ENCODE peak calls at places on chromosomes 13 and 19, in five cellular contexts. One of them, this sample, is unnamed.

GRCh38 chr19:13842294-13843103 is 34.4 kb upstream of the NANOS3 start:
- DNase-seq in breast epithelium: peak; percentile 89
- DNase-seq in CD8-positive, alpha-beta T cell: peak; percentile 72
- DNase-seq in fibroblast of lung: peak; percentile 72
- DNase-seq in right lobe of liver: peak; percentile 84
- DNase-seq in this sample: no peak

GRCh38 chr19:35767288-35768081 is 7.9 kb upstream of the ARHGAP33 start:
- DNase-seq in breast epithelium: no peak
- DNase-seq in CD8-positive, alpha-beta T cell: no peak
- DNase-seq in fibroblast of lung: no peak
- DNase-seq in right lobe of liver: peak; percentile 53
- DNase-seq in this sample: no peak

GRCh38 chr19:19446655-19447437 is 41.4 kb downstream of the GATAD2A start:
- DNase-seq in breast epithelium: no peak
- DNase-seq in CD8-positive, alpha-beta T cell: no peak
- DNase-seq in fibroblast of lung: no peak
- DNase-seq in right lobe of liver: no peak
- DNase-seq in this sample: peak; percentile 25

GRCh38 chr19:57632987-57633831 is at the start of gene ZNF211:
- DNase-seq in breast epithelium: peak; percentile 89
- DNase-seq in CD8-positive, alpha-beta T cell: peak; percentile 89
- DNase-seq in fibroblast of lung: peak; percentile 94
- DNase-seq in right lobe of liver: peak; percentile 94
- DNase-seq in this sample: peak; percentile 80

GRCh38 chr19:41479757-41480191 is 36.8 kb downstream of the ERICH4 start:
- DNase-seq in breast epithelium: no peak
- DNase-seq in CD8-positive, alpha-beta T cell: no peak
- DNase-seq in fibroblast of lung: no peak
- DNase-seq in right lobe of liver: no peak
- DNase-seq in this sample: no peak

GRCh38 chr13:91017031-91017668 is 330.3 kb upstream of the MIR17HG start:
- DNase-seq in breast epithelium: no peak
- DNase-seq in CD8-positive, alpha-beta T cell: no peak
- DNase-seq in fibroblast of lung: peak; percentile 47
- DNase-seq in right lobe of liver: no peak
- DNase-seq in this sample: no peak

GRCh38 chr13:40993987-40994386 is 25.1 kb downstream of the ELF1 start:
- DNase-seq in breast epithelium: no peak
- DNase-seq in CD8-positive, alpha-beta T cell: no peak
- DNase-seq in fibroblast of lung: no peak
- DNase-seq in right lobe of liver: no peak
- DNase-seq in this sample: peak; percentile 92

GRCh38 chr13:31674056-31674455 is 65.3 kb upstream of the RXFP2 start:
- DNase-seq in breast epithelium: no peak
- DNase-seq in CD8-positive, alpha-beta T cell: no peak
- DNase-seq in fibroblast of lung: no peak
- DNase-seq in right lobe of liver: no peak
- DNase-seq in this sample: no peak

GRCh38 chr19:16328824-16329482 is 4.3 kb downstream of the KLF2 start:
- DNase-seq in breast epithelium: no peak
- DNase-seq in CD8-positive, alpha-beta T cell: peak; percentile 69
- DNase-seq in fibroblast of lung: no peak
- DNase-seq in right lobe of liver: no peak
- DNase-seq in this sample: no peak

GRCh38 chr19:16326401-16327130 is 1.9 kb downstream of the KLF2 start:
- DNase-seq in breast epithelium: no peak
- DNase-seq in CD8-positive, alpha-beta T cell: peak; percentile 62
- DNase-seq in fibroblast of lung: no peak
- DNase-seq in right lobe of liver: peak; percentile 65
- DNase-seq in this sample: no peak

GRCh38 chr19:16327131-16327450 is 2.5 kb downstream of the KLF2 start:
- DNase-seq in breast epithelium: no peak
- DNase-seq in CD8-positive, alpha-beta T cell: no peak
- DNase-seq in fibroblast of lung: no peak
- DNase-seq in right lobe of liver: no peak
- DNase-seq in this sample: no peak

GRCh38 chr19:16327911-16328823 is 3.5 kb downstream of the KLF2 start:
- DNase-seq in breast epithelium: no peak
- DNase-seq in CD8-positive, alpha-beta T cell: peak; percentile 60
- DNase-seq in fibroblast of lung: peak; percentile 96
- DNase-seq in right lobe of liver: peak; percentile 77
- DNase-seq in this sample: no peak

GRCh38 chr19:16327501-16327900 is 2.9 kb downstream of the KLF2 start:
- DNase-seq in breast epithelium: no peak
- DNase-seq in CD8-positive, alpha-beta T cell: peak; percentile 38
- DNase-seq in fibroblast of lung: no peak
- DNase-seq in right lobe of liver: no peak
- DNase-seq in this sample: no peak
- H3K4me3 ChIP-seq in breast epithelium: peak overlapping the region; percentile 97
- H3K4me3 ChIP-seq in CD8-positive, alpha-beta T cell: peak overlapping the region; percentile 87
- H3K4me3 ChIP-seq in fibroblast of lung: no peak overlapping the region
- H3K4me3 ChIP-seq in right lobe of liver: peak overlapping the region; percentile 64
- H3K4me3 ChIP-seq in this sample: no peak overlapping the region

DNA sequence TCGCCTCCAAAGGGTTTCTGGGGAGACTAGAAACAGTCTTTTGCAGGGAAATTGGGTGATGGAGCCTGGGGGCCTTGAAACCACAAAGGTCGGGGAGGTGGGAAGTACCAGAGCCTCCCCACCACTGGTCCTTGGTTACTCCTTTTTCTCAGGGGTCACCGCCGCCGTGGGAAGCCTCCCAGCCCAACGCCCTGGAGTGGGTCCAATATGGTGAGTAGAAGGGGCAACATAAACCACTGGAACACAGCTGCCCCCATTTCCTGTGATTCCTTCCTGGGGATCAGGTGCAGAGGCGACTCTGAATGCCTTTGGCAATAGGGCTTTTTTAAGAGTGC is 5.8 kb downstream of the PGLYRP1 start:
- DNase-seq in breast epithelium: no peak
- DNase-seq in CD8-positive, alpha-beta T cell: no peak
- DNase-seq in fibroblast of lung: no peak
- DNase-seq in right lobe of liver: no peak
- DNase-seq in this sample: no peak
- TF ChIP-seq CTCF in breast epithelium: no peak
- TF ChIP-seq CTCF in CD8-positive, alpha-beta T cell: peak; percentile 30
- TF ChIP-seq CTCF in fibroblast of lung: no peak
- TF ChIP-seq CTCF in right lobe of liver: no peak
- TF ChIP-seq CTCF in this sample: no peak

GRCh38 chr19:54493967-54494585 is 8.6 kb upstream of the LAIR2 start:
- DNase-seq in breast epithelium: no peak
- DNase-seq in CD8-positive, alpha-beta T cell: no peak
- DNase-seq in fibroblast of lung: no peak
- DNase-seq in right lobe of liver: no peak
- DNase-seq in this sample: no peak
- H3K4me3 ChIP-seq in breast epithelium: no peak overlapping the region
- H3K4me3 ChIP-seq in CD8-positive, alpha-beta T cell: no peak overlapping the region
- H3K4me3 ChIP-seq in fibroblast of lung: no peak overlapping the region
- H3K4me3 ChIP-seq in right lobe of liver: no peak overlapping the region
- H3K4me3 ChIP-seq in this sample: no peak overlapping the region

DNA sequence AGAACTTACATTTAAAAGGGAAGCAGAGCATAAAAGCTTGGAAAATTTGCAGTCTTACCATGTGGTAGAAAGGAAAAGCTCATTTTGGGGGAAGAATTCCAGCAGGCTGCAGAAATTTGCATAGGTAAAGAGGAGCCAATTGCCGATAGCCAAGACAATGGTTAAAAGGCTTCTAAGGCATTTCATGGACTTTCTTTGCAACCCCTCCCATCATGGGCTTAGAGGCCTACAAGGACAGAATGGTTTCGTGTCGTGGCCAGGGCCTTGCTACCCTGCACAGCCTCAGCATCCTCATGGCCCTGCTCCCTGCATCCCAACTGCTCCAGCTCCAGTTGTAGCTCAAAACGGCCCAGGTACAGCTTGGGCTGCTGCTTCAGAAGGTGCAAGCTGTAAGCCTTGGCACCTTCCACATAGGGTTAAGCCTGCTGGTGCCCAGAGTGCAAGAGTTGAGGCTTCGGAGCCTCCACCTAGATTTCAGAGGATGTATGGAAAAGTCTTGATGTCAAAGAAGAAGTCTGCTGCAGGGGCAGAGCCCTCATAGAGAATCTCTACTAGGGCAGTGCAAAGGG is 420.3 kb downstream of the PCDH17 start:
- DNase-seq in breast epithelium: no peak
- DNase-seq in CD8-positive, alpha-beta T cell: no peak
- DNase-seq in fibroblast of lung: no peak
- DNase-seq in right lobe of liver: no peak
- DNase-seq in this sample: no peak
- TF ChIP-seq CTCF in breast epithelium: no peak
- TF ChIP-seq CTCF in CD8-positive, alpha-beta T cell: no peak
- TF ChIP-seq CTCF in fibroblast of lung: no peak
- TF ChIP-seq CTCF in right lobe of liver: no peak
- TF ChIP-seq CTCF in this sample: no peak

DNA sequence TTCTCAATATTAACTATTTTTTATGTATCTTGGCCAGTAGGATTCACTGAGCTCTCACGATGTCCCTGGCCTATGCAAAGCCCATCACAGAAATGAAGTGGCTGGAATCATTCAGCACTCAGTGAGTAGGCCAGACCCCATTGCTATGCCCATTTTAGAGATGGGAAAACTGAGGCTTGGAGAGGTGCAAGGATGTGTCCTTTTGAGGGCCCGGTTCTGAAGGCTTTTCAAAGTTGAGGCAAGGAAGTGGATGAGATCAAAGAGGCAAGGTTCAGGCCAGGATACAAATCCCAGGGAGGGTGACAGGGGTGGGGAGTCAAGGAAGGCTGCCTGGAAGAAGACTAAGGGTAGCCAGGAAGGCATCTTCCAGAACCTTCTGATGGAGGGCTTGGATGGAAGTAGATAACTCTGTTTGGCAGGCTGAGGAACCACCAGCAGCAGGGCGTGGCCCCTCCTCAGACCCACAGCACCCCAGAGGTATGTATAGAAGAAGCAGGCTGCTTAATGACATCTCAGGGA is 18.8 kb upstream of the ERCC1 start:
- DNase-seq in breast epithelium: no peak
- DNase-seq in CD8-positive, alpha-beta T cell: no peak
- DNase-seq in fibroblast of lung: no peak
- DNase-seq in right lobe of liver: no peak
- DNase-seq in this sample: no peak
- H3K4me3 ChIP-seq in breast epithelium: no peak overlapping the region
- H3K4me3 ChIP-seq in CD8-positive, alpha-beta T cell: no peak overlapping the region
- H3K4me3 ChIP-seq in fibroblast of lung: no peak overlapping the region
- H3K4me3 ChIP-seq in right lobe of liver: no peak overlapping the region
- H3K4me3 ChIP-seq in this sample: no peak overlapping the region

DNA sequence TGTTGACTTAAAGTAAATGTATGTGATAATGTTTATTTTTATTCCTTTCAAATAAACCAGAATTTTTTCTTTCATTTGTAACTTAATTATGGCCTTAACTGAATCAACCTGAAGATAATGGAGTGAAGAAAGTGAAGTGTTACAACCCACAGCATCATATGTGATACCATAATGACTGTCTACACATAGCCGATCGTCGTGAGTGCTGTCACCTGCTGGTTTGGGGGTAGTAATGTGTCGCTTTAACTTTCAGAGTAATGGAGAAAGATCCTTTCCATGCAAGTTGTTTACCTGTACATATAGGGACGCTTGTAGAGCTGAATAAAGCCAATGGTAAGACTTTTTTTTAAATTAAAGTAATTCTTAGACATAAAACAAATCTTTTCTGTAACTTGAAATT is 9.9 kb downstream of the CDC16 start:
- DNase-seq in breast epithelium: no peak
- DNase-seq in CD8-positive, alpha-beta T cell: no peak
- DNase-seq in fibroblast of lung: no peak
- DNase-seq in right lobe of liver: no peak
- DNase-seq in this sample: no peak
- TF ChIP-seq CTCF in breast epithelium: no peak
- TF ChIP-seq CTCF in CD8-positive, alpha-beta T cell: no peak
- TF ChIP-seq CTCF in fibroblast of lung: no peak
- TF ChIP-seq CTCF in right lobe of liver: no peak
- TF ChIP-seq CTCF in this sample: no peak

GRCh38 chr13:27917121-27917947 is 2.5 kb upstream of the PDX1 start:
- DNase-seq in breast epithelium: no peak
- DNase-seq in CD8-positive, alpha-beta T cell: no peak
- DNase-seq in fibroblast of lung: no peak
- DNase-seq in right lobe of liver: no peak
- DNase-seq in this sample: no peak
- H3K4me3 ChIP-seq in breast epithelium: no peak overlapping the region
- H3K4me3 ChIP-seq in CD8-positive, alpha-beta T cell: no peak overlapping the region
- H3K4me3 ChIP-seq in fibroblast of lung: no peak overlapping the region
- H3K4me3 ChIP-seq in right lobe of liver: peak overlapping the region; percentile 7
- H3K4me3 ChIP-seq in this sample: no peak overlapping the region